ENCODE peak calls at places on chromosomes 11 and 22, in nine cellular contexts. N, L, X, U, K, W, Y, B and H are unnamed samples.

GRCh38 chr11:1690167-1691026 is 6.6 kb upstream of the KRTAP5-6 start:
- DNase-seq in N (no peak), B (no peak), Y (peak), U (no peak), W (no peak), X (no peak), K (no peak), L (no peak), H (no peak)

GRCh38 chr22:35634015-35634414 is 14.2 kb upstream of the APOL6 start:
- DNase-seq in B (no peak), N (no peak), K (no peak), Y (no peak), X (no peak), W (no peak), L (peak), U (no peak), H (no peak)

GRCh38 chr11:69554849-69555248 is 73.4 kb downstream of the LINC01488 start:
- DNase-seq in B (peak), X (no peak), W (no peak), Y (no peak), N (no peak), K (no peak), L (no peak), U (no peak), H (no peak)

GRCh38 chr11:14454861-14455632 is 44.6 kb downstream of the COPB1 start:
- DNase-seq in W (no peak), X (no peak), B (peak), N (peak), U (peak), L (no peak), K (peak), Y (no peak), H (peak)

GRCh38 chr11:877565-877964 is 33.0 kb downstream of the CHID1 start:
- DNase-seq in B (no peak), L (no peak), N (no peak), X (no peak), K (no peak), W (no peak), U (no peak), Y (no peak), H (no peak)

GRCh38 chr22:38204784-38205183 is 3.0 kb downstream of the MAFF start:
- DNase-seq in W (no peak), Y (no peak), L (no peak), B (no peak), N (no peak), K (peak), U (no peak), X (no peak), H (no peak)

GRCh38 chr11:126416542-126417090 is 61.1 kb downstream of the ST3GAL4 start:
- DNase-seq in L (peak), U (peak), K (no peak), Y (peak), N (peak), B (peak), W (peak), X (no peak), H (peak)

GRCh38 chr22:35172452-35172851 is 84.8 kb upstream of the HMGXB4 start:
- DNase-seq in U (peak), L (no peak), B (no peak), Y (peak), K (no peak), W (no peak), N (no peak), X (no peak), H (no peak)

GRCh38 chr11:126857860-126858808 is 142.4 kb downstream of the KIRREL3 start:
- DNase-seq in B (no peak), L (no peak), U (peak), W (peak), N (no peak), K (peak), Y (no peak), X (no peak), H (no peak)

GRCh38 chr22:41995211-41995610 is 3.4 kb upstream of the WBP2NL start:
- DNase-seq in U (no peak), W (no peak), X (no peak), L (no peak), K (no peak), Y (peak), B (no peak), N (no peak), H (no peak)

GRCh38 chr11:61919841-61920631 is 2.7 kb upstream of the RAB3IL1 start:
- DNase-seq in X (no peak), B (no peak), U (no peak), L (no peak), N (no peak), W (no peak), K (no peak), Y (peak), H (no peak)

GRCh38 chr11:36763187-36763586 is 165.2 kb upstream of the RAG2 start:
- DNase-seq in K (no peak), W (no peak), X (no peak), B (no peak), N (no peak), U (no peak), Y (no peak), L (no peak), H (no peak)

GRCh38 chr11:43516316-43516820 is 157.6 kb downstream of the TTC17 start:
- DNase-seq in K (no peak), B (no peak), W (no peak), Y (no peak), X (no peak), N (no peak), L (no peak), U (no peak), H (no peak)

GRCh38 chr11:36141595-36141994 is 147.6 kb downstream of the COMMD9 start:
- DNase-seq in Y (no peak), B (no peak), L (no peak), K (no peak), N (no peak), U (no peak), X (no peak), W (no peak), H (no peak)

GRCh38 chr22:37365950-37366349 is 61.3 kb downstream of the ELFN2 start:
- DNase-seq in U (no peak), W (no peak), B (no peak), K (no peak), Y (no peak), N (no peak), X (no peak), L (no peak), H (no peak)

GRCh38 chr11:75856912-75857311 is 41.9 kb downstream of the UVRAG start:
- DNase-seq in Y (no peak), W (no peak), N (no peak), X (no peak), K (no peak), U (no peak), L (no peak), B (no peak), H (no peak)

GRCh38 chr22:49975543-49976389 is 15.2 kb downstream of the PIM3 start:
- DNase-seq in L (peak), B (no peak), X (no peak), W (no peak), U (no peak), Y (peak), N (no peak), K (no peak), H (no peak)

GRCh38 chr22:27989758-27990450 is 70.8 kb upstream of the PITPNB start:
- DNase-seq in Y (peak), X (no peak), K (no peak), L (peak), N (no peak), W (no peak), U (no peak), B (no peak), H (no peak)

GRCh38 chr11:126695293-126695692 is 305.3 kb downstream of the KIRREL3 start:
- DNase-seq in W (no peak), B (no peak), X (no peak), L (no peak), Y (no peak), N (no peak), K (no peak), U (no peak), H (no peak)

GRCh38 chr11:100925935-100926334 is 203.7 kb downstream of the PGR start:
- DNase-seq in U (no peak), Y (no peak), B (peak), W (peak), L (no peak), K (peak), N (no peak), X (no peak), H (peak)

GRCh38 chr11:124586247-124586860 is 16.6 kb downstream of the OR8A1 start:
- DNase-seq in K (peak), L (no peak), B (peak), N (peak), W (peak), Y (no peak), X (peak), U (peak), H (peak)

GRCh38 chr11:123194308-123195181 is 503 bp downstream of the CLMP start:
- DNase-seq in B (peak), X (no peak), U (no peak), N (no peak), K (peak), W (no peak), Y (peak), L (no peak), H (peak)

GRCh38 chr22:37623075-37624016 is 14.7 kb downstream of the GGA1 start:
- DNase-seq in U (peak), K (no peak), N (no peak), W (no peak), Y (peak), X (peak), B (peak), L (no peak), H (no peak)

GRCh38 chr22:20494978-20495860 is at the start of gene KLHL22:
- DNase-seq in K (no peak), Y (peak), B (peak), U (peak), X (no peak), N (no peak), L (peak), W (no peak), H (no peak)

GRCh38 chr22:41681616-41682015 is 7.1 kb downstream of the SNU13 start:
- DNase-seq in X (no peak), L (no peak), B (no peak), W (no peak), N (no peak), K (no peak), Y (no peak), U (no peak), H (no peak)

GRCh38 chr11:87596176-87596575 is 558.4 kb downstream of the TMEM135 start:
- DNase-seq in B (no peak), K (no peak), W (no peak), L (no peak), X (no peak), N (no peak), Y (no peak), U (no peak), H (no peak)

GRCh38 chr22:49566141-49566541 is 261.5 kb downstream of the BRD1 start:
- DNase-seq in X (no peak), U (no peak), Y (no peak), N (no peak), K (no peak), W (no peak), B (no peak), L (peak), H (no peak)

GRCh38 chr11:37595845-37596244 is 997.8 kb upstream of the RAG2 start:
- DNase-seq in K (no peak), L (no peak), N (no peak), Y (no peak), W (no peak), B (no peak), X (no peak), U (no peak), H (peak)

GRCh38 chr11:35227551-35228341 is 88.8 kb downstream of the CD44 start:
- DNase-seq in W (no peak), N (no peak), Y (no peak), X (no peak), L (no peak), K (peak), B (peak), U (no peak), H (peak)

GRCh38 chr22:24985824-24986214 is 33.3 kb downstream of the KIAA1671 start:
- DNase-seq in X (no peak), K (peak), W (peak), U (no peak), N (no peak), Y (no peak), B (no peak), L (no peak), H (peak)

GRCh38 chr22:22408731-22409696 is 99.5 kb downstream of the ZNF280B start:
- DNase-seq in U (peak), Y (peak), W (no peak), B (peak), K (no peak), N (no peak), L (no peak), X (no peak), H (peak)

GRCh38 chr11:116225236-116225635 is 547.6 kb downstream of the BUD13 start:
- DNase-seq in K (no peak), L (peak), Y (no peak), X (no peak), B (no peak), W (no peak), U (peak), N (no peak), H (no peak)

GRCh38 chr11:106091480-106092123 is 14.1 kb downstream of the AASDHPPT start:
- DNase-seq in K (peak), L (no peak), N (no peak), Y (no peak), U (no peak), B (peak), X (no peak), W (peak), H (peak)

GRCh38 chr11:60370811-60371297 is 7.5 kb upstream of the MS4A7 start:
- DNase-seq in K (no peak), L (no peak), U (no peak), Y (no peak), W (no peak), B (no peak), X (no peak), N (no peak), H (peak)

GRCh38 chr22:33529424-33530113 is 390.7 kb downstream of the LARGE1 start:
- DNase-seq in B (peak), L (no peak), Y (no peak), W (no peak), X (no peak), U (no peak), N (no peak), K (peak), H (no peak)